ENCODE peak calls at places on chromosomes 2 and 18, in eight cellular contexts. U is spleen; F is endothelial cell of umbilical vein; C is brain microvascular endothelial cell; E is CD8-positive, alpha-beta T cell; K is IMR-90; Z is RWPE2; G is dorsolateral prefrontal cortex. D is an unnamed sample. For H3K27me3, the result is how much of the 10 kb centered on the place peaks cover.

GRCh38 chr2:60544059-60544458 is 9.4 kb downstream of the BCL11A start:
- DNase-seq in F (no peak), K (no peak), U (no peak), C (no peak), E (no peak), Z (no peak), G (no peak), D (no peak)

GRCh38 chr2:207473203-207473865 is 56.4 kb upstream of the CREB1 start:
- DNase-seq in U (no peak), Z (no peak), E (no peak), F (peak), G (peak), K (peak), C (peak), D (no peak)

GRCh38 chr2:204948364-204948763 is 403.1 kb downstream of the PARD3B start:
- DNase-seq in F (no peak), U (no peak), C (no peak), Z (no peak), E (no peak), G (no peak), K (no peak), D (no peak)

GRCh38 chr2:42572297-42573081 is 4.1 kb downstream of the MTA3 start:
- DNase-seq in Z (no peak), G (no peak), K (no peak), F (no peak), C (no peak), U (no peak), E (no peak), D (no peak)

GRCh38 chr2:241853651-241854341 is 4.9 kb downstream of the PDCD1 start:
- DNase-seq in E (no peak), Z (peak), C (peak), U (peak), K (peak), G (no peak), F (no peak), D (no peak)

GRCh38 chr2:129061079-129061785 is 742.6 kb upstream of the HS6ST1 start:
- DNase-seq in G (no peak), K (peak), C (peak), Z (no peak), U (no peak), E (no peak), F (no peak), D (no peak)

GRCh38 chr2:69791045-69791444 is 38.4 kb upstream of the GMCL1 start:
- DNase-seq in F (no peak), Z (no peak), U (no peak), G (no peak), K (no peak), C (peak), E (no peak), D (no peak)

GRCh38 chr2:73963385-73964120 is 21.2 kb upstream of the TET3 start:
- DNase-seq in C (no peak), G (no peak), Z (no peak), E (no peak), K (no peak), U (no peak), F (no peak), D (no peak)

GRCh38 chr2:9347411-9347853 is 75.9 kb downstream of the ITGB1BP1 start:
- DNase-seq in F (peak), G (no peak), K (no peak), Z (no peak), C (no peak), E (no peak), U (no peak), D (no peak)

GRCh38 chr2:65545818-65546217 is 113.4 kb upstream of the SPRED2 start:
- DNase-seq in U (no peak), E (no peak), Z (no peak), F (peak), G (no peak), C (no peak), K (peak), D (no peak)

GRCh38 chr2:222865301-222865700 is 4.5 kb downstream of the ACSL3 start:
- DNase-seq in K (no peak), G (no peak), U (no peak), C (no peak), F (no peak), Z (no peak), E (no peak), D (no peak)

GRCh38 chr2:238422940-238423339 is 3.8 kb upstream of the ASB1 start:
- DNase-seq in G (no peak), U (no peak), K (no peak), F (no peak), Z (no peak), E (no peak), C (no peak), D (no peak)

GRCh38 chr2:168611896-168612650 is 156.0 kb downstream of the CERS6 start:
- DNase-seq in U (no peak), E (no peak), F (no peak), C (no peak), G (no peak), Z (no peak), K (no peak), D (no peak)

GRCh38 chr2:96604104-96604503 is 34.0 kb downstream of the KANSL3 start:
- DNase-seq in E (no peak), G (no peak), Z (no peak), C (no peak), K (no peak), U (no peak), F (no peak), D (no peak)

GRCh38 chr18:46071894-46072867 is at the start of gene PSTPIP2:
- DNase-seq in F (peak), Z (peak), E (peak), U (peak), G (no peak), C (peak), K (peak), D (peak)

GRCh38 chr2:204604061-204604460 is 58.8 kb downstream of the PARD3B start:
- DNase-seq in K (peak), G (no peak), U (no peak), E (no peak), Z (no peak), F (peak), C (peak), D (no peak)

GRCh38 chr2:240982821-240983281 is 15.6 kb upstream of the SNED1 start:
- DNase-seq in E (no peak), K (no peak), Z (peak), F (no peak), C (no peak), G (peak), U (peak), D (no peak)

GRCh38 chr2:233404227-233404626 is 49.9 kb downstream of the DGKD start:
- DNase-seq in E (peak), F (peak), K (peak), C (no peak), U (peak), G (no peak), Z (no peak), D (peak)

GRCh38 chr2:232438951-232439757 is 16.8 kb upstream of the ALPI start:
- DNase-seq in C (no peak), E (no peak), G (no peak), U (peak), F (peak), K (no peak), Z (peak), D (peak)

GRCh38 chr2:165572155-165572554 is 102.7 kb downstream of the CSRNP3 start:
- DNase-seq in Z (no peak), C (peak), E (no peak), F (no peak), G (no peak), U (no peak), K (no peak), D (no peak)

GRCh38 chr18:23964282-23965238 is 50.0 kb upstream of the TTC39C start:
- DNase-seq in F (no peak), U (no peak), Z (no peak), K (no peak), E (peak), G (no peak), C (no peak), D (peak)

GRCh38 chr2:27522400-27522945 is 25.8 kb downstream of the GCKR start:
- DNase-seq in E (no peak), K (no peak), Z (no peak), G (no peak), C (no peak), F (no peak), U (no peak), D (no peak)

GRCh38 chr2:37771600-37772088 is 100.2 kb upstream of the CDC42EP3 start:
- DNase-seq in K (peak), E (no peak), Z (no peak), G (no peak), F (no peak), U (no peak), C (peak), D (no peak)

GRCh38 chr2:148552675-148553331 is 91.7 kb upstream of the EPC2 start:
- DNase-seq in U (no peak), F (peak), C (no peak), G (no peak), Z (no peak), E (no peak), K (peak), D (no peak)

GRCh38 chr2:2664989-2665833 is 334.1 kb upstream of the MYT1L start:
- DNase-seq in G (no peak), Z (peak), K (peak), E (no peak), F (no peak), U (peak), C (peak), D (no peak)

GRCh38 chr2:171087547-171087946 is 73.1 kb downstream of the TLK1 start:
- DNase-seq in K (no peak), C (no peak), F (peak), E (no peak), G (no peak), U (no peak), Z (no peak), D (no peak)

GRCh38 chr18:46672062-46672970 is 15.3 kb upstream of the LOXHD1 start:
- DNase-seq in K (peak), Z (no peak), C (no peak), E (no peak), G (no peak), U (no peak), F (no peak), D (no peak)

GRCh38 chr2:215218587-215219577 is 80.5 kb upstream of the ABCA12 start:
- DNase-seq in C (no peak), Z (no peak), F (no peak), G (no peak), E (no peak), U (no peak), K (no peak), D (no peak)

GRCh38 chr18:21123290-21123926 is 11.8 kb upstream of the ROCK1 start:
- DNase-seq in C (no peak), E (no peak), K (no peak), U (no peak), G (no peak), F (no peak), Z (no peak), D (no peak)

GRCh38 chr2:199100326-199101110 is 357.2 kb downstream of the SATB2 start:
- DNase-seq in G (no peak), E (no peak), Z (no peak), K (peak), C (no peak), U (no peak), F (no peak), D (no peak)

GRCh38 chr2:160890667-160891352 is 269.4 kb upstream of the TANK start:
- DNase-seq in K (no peak), F (no peak), E (no peak), U (no peak), Z (no peak), G (no peak), C (no peak), D (no peak)

GRCh38 chr2:72689579-72690170 is 136.2 kb downstream of the EXOC6B start:
- DNase-seq in G (no peak), K (peak), E (no peak), C (no peak), Z (no peak), F (no peak), U (no peak), D (no peak)

GRCh38 chr2:241241669-241242068 is 53.2 kb downstream of the ANO7 start:
- DNase-seq in Z (no peak), C (no peak), U (no peak), E (no peak), K (no peak), F (no peak), G (no peak), D (no peak)

GRCh38 chr2:119691189-119691588 is 12.2 kb downstream of the TMEM177 start:
- DNase-seq in U (no peak), K (no peak), C (no peak), E (no peak), G (no peak), F (no peak), Z (no peak), D (no peak)

DNA sequence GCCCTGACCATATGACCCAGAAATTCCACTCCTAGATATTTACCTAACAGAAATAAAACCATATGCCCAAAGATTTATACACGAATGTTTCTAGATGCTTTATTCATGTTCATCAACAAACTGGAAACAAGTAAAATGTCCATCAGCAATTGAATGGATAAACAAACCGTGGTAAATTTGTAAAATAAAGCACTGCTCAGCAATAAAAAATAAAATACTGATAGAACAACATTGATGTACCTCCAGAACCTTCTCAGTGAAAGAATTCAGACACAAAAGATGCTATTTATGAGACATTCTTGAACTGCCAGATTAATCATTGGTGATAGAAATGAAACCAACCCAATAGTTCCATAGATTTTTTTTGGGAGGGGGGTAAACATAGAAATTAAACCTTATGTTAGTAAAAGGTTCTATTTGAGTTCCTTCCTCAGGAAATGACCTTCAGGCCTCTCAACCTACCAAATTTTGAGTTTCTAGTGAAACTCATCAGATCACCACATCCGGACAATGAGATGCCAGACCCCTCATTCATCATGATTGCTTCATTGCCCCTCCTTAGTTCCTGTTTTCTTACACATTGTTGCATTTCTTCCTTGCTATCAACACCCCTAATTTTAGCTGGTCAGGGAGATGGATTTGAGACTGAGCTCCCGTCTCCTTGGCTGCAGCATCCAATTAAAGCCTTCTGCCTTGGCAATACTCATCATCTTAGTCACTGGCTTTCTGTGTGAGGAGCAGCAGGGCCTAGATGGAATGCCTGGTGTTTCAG is 203.5 kb downstream of the LPIN1 start:
- DNase-seq in Z (no peak), G (no peak), E (no peak), F (no peak), U (no peak), K (no peak), C (peak), D (no peak)
- H3K27ac ChIP-seq in Z (no peak), G (no peak), E (no peak), F (no peak), U (no peak), K (no peak), C (no peak), D (no peak)

GRCh38 chr2:134381141-134381540 is 127.3 kb downstream of the MGAT5 start:
- DNase-seq in U (no peak), C (no peak), F (no peak), E (no peak), K (no peak), G (no peak), Z (no peak), D (no peak)

GRCh38 chr2:134379722-134380121 is 125.8 kb downstream of the MGAT5 start:
- DNase-seq in F (no peak), Z (no peak), K (no peak), U (no peak), C (no peak), E (no peak), G (no peak), D (no peak)

GRCh38 chr2:134375935-134376334 is 122.1 kb downstream of the MGAT5 start:
- DNase-seq in K (peak), G (peak), F (peak), U (no peak), E (no peak), Z (no peak), C (peak), D (no peak)

GRCh38 chr2:134377730-134378129 is 123.9 kb downstream of the MGAT5 start:
- DNase-seq in Z (no peak), E (no peak), C (no peak), F (no peak), G (no peak), K (no peak), U (no peak), D (no peak)

GRCh38 chr2:134379293-134379692 is 125.4 kb downstream of the MGAT5 start:
- DNase-seq in G (no peak), E (no peak), Z (no peak), U (no peak), C (no peak), F (peak), K (peak), D (no peak)
- TF ChIP-seq CTCF in G (no peak), E (no peak), Z (no peak), U (no peak), C (peak), F (no peak), K (peak), D (no peak)

DNA sequence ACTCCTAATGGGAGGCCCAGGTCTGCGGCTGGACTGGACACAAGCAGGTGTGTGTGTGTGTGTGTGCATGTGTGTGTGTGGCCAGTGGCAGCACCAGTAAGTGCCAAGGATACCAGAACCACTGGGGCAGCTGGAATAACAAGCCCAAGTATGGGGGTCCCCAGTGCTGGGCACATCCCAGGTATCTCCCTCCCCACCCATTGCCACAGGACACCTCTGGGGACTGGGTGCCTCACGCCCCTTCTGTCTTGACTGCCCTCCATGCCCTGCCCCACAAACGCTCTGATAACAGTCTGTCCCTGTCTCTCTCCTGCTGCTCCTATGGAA is 9.0 kb downstream of the SPEG start:
- DNase-seq in Z (peak), K (no peak), E (no peak), U (no peak), C (no peak), F (no peak), G (no peak), D (no peak)
- H3K27me3 ChIP-seq in Z (under half), K (under half), E (under half), U (under half), C (under half), F (under half), G (under half), D (under half)

GRCh38 chr2:183522441-183522840 is 398.2 kb downstream of the NUP35 start:
- DNase-seq in K (no peak), U (no peak), F (no peak), E (no peak), G (no peak), C (no peak), Z (no peak), D (no peak)

DNA sequence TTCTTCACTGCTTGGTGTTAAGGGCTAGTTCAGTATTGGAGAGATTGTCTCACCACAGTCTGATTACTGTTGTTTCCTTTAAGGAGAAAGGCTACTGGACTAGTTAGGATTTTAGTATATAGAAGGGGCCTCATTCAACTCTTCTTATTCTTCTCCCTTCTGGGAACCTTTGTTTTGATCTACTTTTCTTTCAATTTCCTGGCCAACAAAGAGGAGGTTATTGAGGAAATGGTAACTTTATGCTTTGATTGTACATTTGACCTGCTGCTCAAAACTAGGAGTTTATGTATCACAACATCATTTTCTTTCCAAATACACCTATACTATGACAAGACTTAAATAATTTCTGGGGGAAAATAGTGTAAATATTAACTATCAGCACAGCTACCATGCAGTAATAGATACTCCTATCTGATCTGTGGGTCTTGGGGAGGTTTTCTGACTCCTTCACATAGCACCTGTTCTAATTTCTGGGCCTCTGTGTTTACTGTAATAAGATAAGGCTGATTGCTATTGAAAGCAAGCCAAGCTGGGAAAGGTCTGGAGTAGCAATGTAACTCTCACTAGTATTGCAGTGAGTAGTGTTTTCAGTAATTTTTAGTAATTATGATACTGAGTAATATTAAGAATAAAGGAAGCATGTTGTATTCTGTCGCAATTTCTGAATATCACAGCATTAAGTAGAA is 395.3 kb downstream of the NUP35 start:
- DNase-seq in F (no peak), K (no peak), E (no peak), Z (no peak), C (no peak), U (no peak), G (no peak), D (no peak)
- H3K27ac ChIP-seq in F (no peak), K (no peak), E (no peak), Z (no peak), C (no peak), U (no peak), G (no peak), D (no peak)